ENCODE peak calls at places on chromosome 14, in eight cellular contexts. F is hepatocyte, Z is fibroblast of lung, C is A673, M is K562, Y is PC-3, H is neural progenitor cell, Q is keratinocyte. T is an unnamed sample.

GRCh38 chr14:35398095-35398584 is 6.4 kb downstream of the NFKBIA start:
- DNase-seq in Y (no peak), M (no peak), F (peak), Q (no peak), Z (no peak), H (no peak), C (no peak), T (no peak)

GRCh38 chr14:85934123-85934885 is 404.4 kb downstream of the FLRT2 start:
- DNase-seq in Q (no peak), M (no peak), F (no peak), H (no peak), Z (peak), Y (peak), C (no peak), T (peak)

GRCh38 chr14:91372680-91373495 is 44.7 kb downstream of the CCDC88C start:
- DNase-seq in F (no peak), M (no peak), C (no peak), Y (no peak), Q (no peak), Z (no peak), H (no peak), T (no peak)

GRCh38 chr14:90266441-90267154 is 10.2 kb downstream of the PSMC1 start:
- DNase-seq in M (no peak), C (no peak), H (no peak), Z (no peak), Q (no peak), F (no peak), Y (no peak), T (no peak)

GRCh38 chr14:60304509-60304908 is 55.5 kb downstream of the PPM1A start:
- DNase-seq in H (no peak), C (no peak), Q (no peak), Z (no peak), F (peak), Y (no peak), M (no peak), T (no peak)

GRCh38 chr14:29548948-29549370 is 378.7 kb downstream of the PRKD1 start:
- DNase-seq in F (peak), C (peak), Z (peak), Y (peak), Q (peak), H (peak), M (peak), T (no peak)

GRCh38 chr14:86540636-86541247 is 1010.8 kb downstream of the FLRT2 start:
- DNase-seq in F (no peak), Z (no peak), Q (no peak), H (no peak), Y (no peak), C (peak), M (no peak), T (no peak)

GRCh38 chr14:77158175-77158908 is 16.8 kb upstream of the ZDHHC22 start:
- DNase-seq in C (peak), M (peak), Z (peak), Q (no peak), F (peak), Y (peak), H (peak), T (no peak)

GRCh38 chr14:60786905-60787304 is 52.3 kb downstream of the MNAT1 start:
- DNase-seq in F (no peak), Z (no peak), Q (no peak), C (no peak), H (no peak), Y (no peak), M (no peak), T (no peak)

GRCh38 chr14:68616255-68616902 is 176.5 kb downstream of the ZFP36L1 start:
- DNase-seq in F (no peak), H (no peak), Z (peak), Q (no peak), C (no peak), Y (peak), M (no peak), T (no peak)

GRCh38 chr14:51369814-51370213 is 129.8 kb downstream of the TMX1 start:
- DNase-seq in C (no peak), H (no peak), F (no peak), Q (no peak), M (peak), Z (no peak), Y (peak), T (no peak)

GRCh38 chr14:67331368-67332125 is 28.1 kb downstream of the ATP6V1D start:
- DNase-seq in F (no peak), Q (no peak), C (no peak), Z (peak), M (no peak), Y (peak), H (no peak), T (no peak)

GRCh38 chr14:60094306-60094897 is 2.7 kb downstream of the PCNX4 start:
- DNase-seq in F (no peak), M (peak), Q (no peak), H (peak), C (no peak), Y (peak), Z (peak), T (no peak)

GRCh38 chr14:30889244-30889594 is 14.9 kb downstream of the COCH start:
- DNase-seq in M (no peak), H (no peak), Q (no peak), C (no peak), Z (no peak), F (no peak), Y (no peak), T (no peak)

GRCh38 chr14:105411017-105411941 is 8.3 kb upstream of the MTA1 start:
- DNase-seq in Y (peak), M (peak), H (peak), Z (peak), F (peak), Q (no peak), C (peak), T (peak)

GRCh38 chr14:97379091-97379531 is 581.9 kb downstream of the VRK1 start:
- DNase-seq in C (no peak), M (no peak), Z (no peak), Y (no peak), H (peak), Q (no peak), F (no peak), T (no peak)

GRCh38 chr14:95516554-95517209 is at the start of gene SYNE3:
- DNase-seq in Z (no peak), F (peak), M (peak), H (peak), Q (no peak), Y (peak), C (peak), T (peak)
- TF ChIP-seq EZH2 in Z (no peak), F (no peak), M (no peak), H (peak), Q (no peak), Y (no peak), C (no peak), T (no peak)

DNA sequence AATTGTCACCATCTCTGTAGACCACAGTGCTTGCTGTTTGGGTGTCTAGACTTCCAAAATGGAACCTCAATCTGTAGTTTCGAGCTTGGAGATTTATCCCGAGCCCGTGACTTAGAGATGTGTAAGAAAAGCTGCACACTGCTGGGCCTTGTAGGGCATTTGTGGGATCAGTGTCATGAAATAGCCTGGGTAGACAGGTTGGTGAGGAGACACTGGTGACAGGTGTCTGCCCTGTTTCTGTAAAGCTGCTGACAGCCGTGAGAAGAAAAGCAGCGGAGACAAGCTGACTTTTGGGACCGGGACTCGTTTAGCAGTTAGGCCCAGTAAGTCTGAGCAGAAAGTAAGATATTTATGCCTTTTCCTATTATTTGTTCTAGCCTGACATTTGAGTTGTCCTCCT is 95.9 kb downstream of the DAD1 start:
- DNase-seq in C (no peak), Z (no peak), M (no peak), F (no peak), H (no peak), Y (no peak), Q (no peak), T (no peak)
- H3K4me3 ChIP-seq in C (no peak), Z (no peak), M (no peak), F (no peak), H (no peak), Y (no peak), Q (no peak), T (no peak)

DNA sequence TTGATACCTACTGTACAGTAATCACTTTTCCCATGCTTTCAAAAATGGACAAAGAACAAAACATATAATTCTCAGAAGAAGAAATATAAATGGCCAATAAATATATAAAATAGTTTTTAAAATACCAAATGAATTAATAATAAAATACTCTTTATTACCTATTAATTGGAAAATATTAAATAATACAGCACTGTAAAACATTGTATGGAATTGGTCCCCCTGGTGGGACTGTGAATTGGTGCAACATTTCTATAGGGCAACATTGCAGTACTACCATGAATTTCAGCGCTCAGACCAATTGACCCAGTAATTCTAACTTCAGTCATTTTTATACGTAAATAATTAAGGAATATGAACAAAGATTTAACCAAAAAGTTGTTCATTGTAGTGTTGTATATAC is 162.6 kb downstream of the PELI2 start:
- DNase-seq in H (no peak), F (no peak), Y (peak), Z (no peak), Q (no peak), C (no peak), M (peak), T (no peak)
- TF ChIP-seq CTCF in H (no peak), F (peak), Y (peak), Z (peak), Q (no peak), C (peak), M (no peak), T (peak)

GRCh38 chr14:104138098-104138890 is at the start of gene KIF26A:
- DNase-seq in Z (no peak), Y (peak), H (peak), C (peak), Q (no peak), F (peak), M (peak), T (no peak)
- TF ChIP-seq EZH2 in Z (no peak), Y (no peak), H (no peak), C (no peak), Q (no peak), F (no peak), M (no peak), T (no peak)